ENCODE peak calls at places on chromosomes 6 and 20, in four cellular contexts. One of them, this sample, is unnamed.

GRCh38 chr20:25249198-25249931 is 1.5 kb downstream of the PYGB start:
- DNase-seq in H1: no peak
- DNase-seq in HCT116: no peak
- DNase-seq in GM12878: no peak
- DNase-seq in this sample: no peak

GRCh38 chr20:43721097-43721428 is 5.7 kb downstream of the GTSF1L start:
- DNase-seq in H1: no peak
- DNase-seq in HCT116: no peak
- DNase-seq in GM12878: no peak
- DNase-seq in this sample: no peak

GRCh38 chr20:52060794-52061714 is 130.5 kb downstream of the ZFP64 start:
- DNase-seq in H1: no peak
- DNase-seq in GM12878: no peak
- DNase-seq in HCT116: peak
- DNase-seq in this sample: no peak

GRCh38 chr20:47318027-47318595 is 38.4 kb downstream of the ZMYND8 start:
- DNase-seq in HCT116: no peak
- DNase-seq in GM12878: no peak
- DNase-seq in H1: peak
- DNase-seq in this sample: no peak

GRCh38 chr20:62219992-62220665 is at the start of gene HRH3:
- DNase-seq in HCT116: no peak
- DNase-seq in H1: no peak
- DNase-seq in GM12878: no peak
- DNase-seq in this sample: peak

GRCh38 chr6:108736832-108737231 is 111.4 kb upstream of the ARMC2 start:
- DNase-seq in H1: peak
- DNase-seq in GM12878: no peak
- DNase-seq in HCT116: peak
- DNase-seq in this sample: peak

GRCh38 chr6:38012573-38012972 is 193.0 kb downstream of the ZFAND3 start:
- DNase-seq in H1: peak
- DNase-seq in HCT116: peak
- DNase-seq in GM12878: no peak
- DNase-seq in this sample: peak

GRCh38 chr20:38228436-38228835 is 32.1 kb downstream of the KIAA1755 start:
- DNase-seq in GM12878: no peak
- DNase-seq in HCT116: no peak
- DNase-seq in H1: no peak
- DNase-seq in this sample: peak

GRCh38 chr6:43255408-43256054 is 12.2 kb downstream of the TTBK1 start:
- DNase-seq in H1: no peak
- DNase-seq in HCT116: no peak
- DNase-seq in GM12878: no peak
- DNase-seq in this sample: no peak

GRCh38 chr6:38107073-38107472 is 287.5 kb downstream of the ZFAND3 start:
- DNase-seq in HCT116: no peak
- DNase-seq in GM12878: no peak
- DNase-seq in H1: no peak
- DNase-seq in this sample: no peak

GRCh38 chr6:11731423-11731822 is 47.2 kb downstream of the ADTRP start:
- DNase-seq in H1: no peak
- DNase-seq in GM12878: no peak
- DNase-seq in HCT116: no peak
- DNase-seq in this sample: no peak

GRCh38 chr6:77487808-77488425 is 24.6 kb upstream of the HTR1B start:
- DNase-seq in GM12878: no peak
- DNase-seq in HCT116: no peak
- DNase-seq in H1: no peak
- DNase-seq in this sample: no peak

GRCh38 chr6:63556369-63556768 is 15.9 kb upstream of the LOC128125822 start:
- DNase-seq in HCT116: no peak
- DNase-seq in H1: no peak
- DNase-seq in GM12878: no peak
- DNase-seq in this sample: no peak

GRCh38 chr20:56391037-56391436 is 978 bp downstream of the AURKA start:
- DNase-seq in H1: no peak
- DNase-seq in GM12878: no peak
- DNase-seq in HCT116: no peak
- DNase-seq in this sample: no peak

GRCh38 chr20:2285193-2285592 is 10.6 kb upstream of the TGM3 start:
- DNase-seq in HCT116: no peak
- DNase-seq in GM12878: no peak
- DNase-seq in H1: no peak
- DNase-seq in this sample: no peak

GRCh38 chr6:119312441-119312840 is 37.1 kb downstream of the MAN1A1 start:
- DNase-seq in H1: no peak
- DNase-seq in GM12878: no peak
- DNase-seq in HCT116: no peak
- DNase-seq in this sample: peak

GRCh38 chr20:35320396-35321126 is 28.3 kb upstream of the FAM83C start:
- DNase-seq in GM12878: no peak
- DNase-seq in HCT116: peak
- DNase-seq in H1: no peak
- DNase-seq in this sample: no peak

GRCh38 chr20:2756056-2756611 is 44.3 kb downstream of the CPXM1 start:
- DNase-seq in H1: no peak
- DNase-seq in GM12878: no peak
- DNase-seq in HCT116: peak
- DNase-seq in this sample: peak

GRCh38 chr20:32004963-32005362 is 5.3 kb upstream of the CCM2L start:
- DNase-seq in HCT116: peak
- DNase-seq in GM12878: no peak
- DNase-seq in H1: no peak
- DNase-seq in this sample: peak

GRCh38 chr6:6519028-6519427 is 69.5 kb upstream of the LY86 start:
- DNase-seq in H1: no peak
- DNase-seq in GM12878: no peak
- DNase-seq in HCT116: no peak
- DNase-seq in this sample: peak

GRCh38 chr20:21259346-21259745 is 43.8 kb upstream of the XRN2 start:
- DNase-seq in HCT116: no peak
- DNase-seq in H1: no peak
- DNase-seq in GM12878: no peak
- DNase-seq in this sample: no peak

GRCh38 chr6:133277895-133278545 is 36.9 kb downstream of the EYA4 start:
- DNase-seq in GM12878: no peak
- DNase-seq in HCT116: no peak
- DNase-seq in H1: no peak
- DNase-seq in this sample: no peak
- H3K9ac ChIP-seq in GM12878: no peak
- H3K9ac ChIP-seq in HCT116: no peak
- H3K9ac ChIP-seq in H1: no peak
- H3K9ac ChIP-seq in this sample: no peak

GRCh38 chr6:158445426-158446085 is 114.3 kb upstream of the TMEM181 start:
- DNase-seq in GM12878: no peak
- DNase-seq in H1: no peak
- DNase-seq in HCT116: no peak
- DNase-seq in this sample: no peak
- TF ChIP-seq SP1 in GM12878: no peak
- TF ChIP-seq SP1 in H1: no peak
- TF ChIP-seq SP1 in HCT116: no peak
- TF ChIP-seq SP1 in this sample: no peak

GRCh38 chr6:90256698-90257485 is 39.8 kb downstream of the BACH2 start:
- DNase-seq in H1: no peak
- DNase-seq in HCT116: no peak
- DNase-seq in GM12878: no peak
- DNase-seq in this sample: no peak
- TF ChIP-seq RAD21 in H1: no peak
- TF ChIP-seq RAD21 in HCT116: no peak
- TF ChIP-seq RAD21 in GM12878: no peak
- TF ChIP-seq RAD21 in this sample: no peak

DNA sequence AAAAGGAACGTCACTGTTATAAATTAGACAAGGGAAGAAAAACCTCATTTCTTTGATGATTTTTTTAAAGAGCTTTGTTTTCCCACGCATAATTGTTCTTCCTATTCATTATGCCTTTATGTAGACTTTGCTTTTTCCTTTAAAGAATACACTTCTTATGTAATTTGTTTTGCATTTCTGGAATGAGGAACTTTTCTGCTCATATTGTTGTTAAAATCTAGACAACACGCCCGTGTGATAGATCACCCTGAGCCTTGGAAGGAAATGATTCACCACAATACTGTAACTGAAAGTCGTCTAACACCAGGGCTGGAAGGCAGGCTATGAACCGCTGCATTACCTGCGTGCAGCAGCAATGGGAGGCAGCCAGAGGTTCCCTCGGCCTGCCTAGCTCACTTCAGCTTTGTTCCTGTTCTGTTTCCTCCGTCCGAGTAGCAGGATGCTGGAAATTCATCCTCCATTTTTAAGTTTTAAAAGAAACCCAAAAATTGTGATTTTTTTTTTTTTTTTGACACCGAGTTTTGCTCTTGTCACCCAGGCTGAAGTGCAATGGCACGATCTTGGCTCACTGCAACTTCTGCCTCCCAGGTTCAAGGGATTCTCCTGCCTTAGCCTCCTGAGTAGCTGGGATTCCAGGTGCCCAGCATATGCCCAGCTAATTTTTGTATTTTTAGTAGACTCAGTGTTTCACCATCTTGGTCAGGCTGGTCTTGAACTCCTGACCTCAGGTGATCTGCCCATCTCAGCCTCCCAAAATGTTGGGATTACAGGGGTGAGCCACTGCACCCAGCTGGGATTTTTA is 49.6 kb upstream of the ZNF217 start:
- DNase-seq in H1: no peak
- DNase-seq in GM12878: peak
- DNase-seq in HCT116: peak
- DNase-seq in this sample: peak
- H3K9ac ChIP-seq in H1: no peak
- H3K9ac ChIP-seq in GM12878: peak
- H3K9ac ChIP-seq in HCT116: peak
- H3K9ac ChIP-seq in this sample: peak

DNA sequence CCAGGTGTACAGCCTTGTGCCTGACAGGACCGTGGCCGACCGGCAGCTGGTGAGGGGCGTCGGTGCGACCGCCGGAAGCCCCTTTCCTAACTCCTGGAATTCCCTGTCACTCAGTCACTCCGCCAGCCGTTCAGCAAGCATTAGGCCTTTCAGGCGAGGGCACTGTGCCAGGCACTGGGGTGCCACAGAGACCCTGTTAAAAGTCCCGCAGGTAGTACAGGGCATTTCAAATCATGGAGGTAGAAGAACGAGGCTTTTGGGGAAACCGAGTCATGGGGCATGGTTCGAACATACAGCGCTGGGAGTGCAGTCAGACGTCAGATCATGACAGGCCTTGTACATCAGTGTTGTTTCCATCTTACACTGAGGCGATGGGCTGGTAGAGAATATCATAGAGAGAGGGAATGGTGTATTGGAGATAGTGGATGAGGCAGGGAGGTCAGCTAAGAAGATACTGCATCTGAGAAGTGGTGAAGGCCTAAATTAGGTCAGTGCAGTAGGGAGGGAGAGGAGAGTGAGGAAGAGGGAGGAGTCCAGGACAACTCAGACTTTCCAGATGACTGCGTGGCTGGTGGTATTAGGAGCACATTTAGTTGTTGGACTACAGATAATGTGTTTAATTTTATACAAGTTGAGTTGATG is 892 bp upstream of the DXO start:
- DNase-seq in HCT116: no peak
- DNase-seq in H1: no peak
- DNase-seq in GM12878: no peak
- DNase-seq in this sample: peak
- TF ChIP-seq SP1 in HCT116: no peak
- TF ChIP-seq SP1 in H1: no peak
- TF ChIP-seq SP1 in GM12878: no peak
- TF ChIP-seq SP1 in this sample: no peak

This sample was measured in K562.